ENCODE peak calls at places on chromosome 17, in six cellular contexts. X, S, H, K, O and I are unnamed samples.

GRCh38 chr17:47324224-47325020 is 667 bp downstream of the EFCAB13 start:
- DNase-seq in S (peak; percentile 46), O (peak; percentile 75), X (peak; percentile 73), K (peak; percentile 60), H (peak; percentile 63), I (peak; percentile 81)

GRCh38 chr17:29143894-29144293 is 36.3 kb downstream of the MYO18A start:
- DNase-seq in X (peak; percentile 43), O (no peak), H (no peak), S (no peak), K (no peak), I (peak; percentile 77)

GRCh38 chr17:33509331-33509730 is 216.2 kb upstream of the ASIC2 start:
- DNase-seq in K (no peak), O (no peak), S (no peak), H (no peak), X (no peak), I (no peak)

GRCh38 chr17:80422276-80422675 is 7.3 kb downstream of the ENDOV start:
- DNase-seq in X (no peak), K (peak; percentile 21), S (no peak), O (no peak), H (no peak), I (no peak)

GRCh38 chr17:39628655-39629493 is 2.1 kb downstream of the PPP1R1B start:
- DNase-seq in S (no peak), K (no peak), X (no peak), O (no peak), H (peak; percentile 49), I (no peak)

GRCh38 chr17:29179232-29180036 is 764 bp downstream of the MYO18A start:
- DNase-seq in H (peak; percentile 90), O (no peak), X (no peak), S (no peak), K (peak; percentile 37), I (peak; percentile 98)

GRCh38 chr17:67246648-67247415 is 1.8 kb upstream of the HELZ start:
- DNase-seq in X (peak; percentile 73), S (no peak), O (no peak), K (peak; percentile 25), H (peak; percentile 78), I (no peak)

GRCh38 chr17:34347063-34347462 is 9.2 kb upstream of the CCL13 start:
- DNase-seq in K (no peak), O (no peak), H (no peak), S (no peak), X (no peak), I (no peak)

GRCh38 chr17:50562266-50563094 is 2.0 kb downstream of the CACNA1G start:
- DNase-seq in H (no peak), X (no peak), O (no peak), K (no peak), S (no peak), I (no peak)

DNA sequence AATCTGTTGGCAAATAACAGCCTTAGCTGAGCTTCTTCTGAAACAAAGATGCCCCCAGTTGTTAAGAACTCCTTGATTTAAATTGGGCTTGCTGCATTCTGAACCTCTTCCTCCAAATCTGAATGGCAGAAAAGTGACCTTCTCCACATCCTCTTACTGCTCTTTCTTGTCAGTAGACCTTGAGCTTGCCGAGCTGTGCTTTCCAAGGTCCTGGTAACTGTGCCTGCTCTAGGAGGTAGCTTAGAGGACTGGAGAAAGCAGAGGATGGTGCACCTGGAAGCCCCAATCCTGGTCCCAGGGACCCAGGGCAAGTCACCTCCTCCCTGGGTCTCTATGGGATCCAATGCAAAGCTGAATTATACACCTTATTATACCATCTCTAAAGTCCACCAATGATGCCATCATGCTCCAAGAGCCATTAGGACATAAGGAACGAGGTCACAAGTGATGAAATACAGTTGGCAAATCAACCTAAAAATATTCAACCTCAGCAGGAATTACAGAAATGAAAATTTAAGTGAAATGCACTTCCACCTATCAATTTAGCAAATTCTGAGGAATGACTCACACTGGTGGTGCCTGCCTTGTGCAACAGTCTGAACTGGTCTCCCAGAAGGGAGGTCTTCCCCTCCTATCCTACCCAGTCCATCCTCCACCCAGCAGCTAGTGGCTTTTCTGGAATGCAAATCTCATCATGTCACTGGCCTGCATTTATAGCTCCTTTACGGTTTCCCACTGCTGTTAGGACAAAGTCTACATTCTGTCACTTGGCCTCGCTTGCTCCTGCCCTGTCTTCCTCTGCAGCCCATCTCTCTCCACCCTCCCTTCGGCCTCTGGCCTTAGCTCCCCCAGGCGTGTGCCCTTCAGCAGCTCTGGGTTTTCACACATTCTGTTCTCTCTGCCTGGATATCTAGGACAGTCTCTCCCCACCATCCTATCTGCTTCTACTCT is 36.6 kb downstream of the TOM1L2 start:
- DNase-seq in O (peak; percentile 73), X (no peak), H (no peak), K (no peak), S (no peak), I (peak; percentile 52)
- H3K4me1 ChIP-seq in O (peaks cover 46% of the 10 kb centered on the region), X (peaks cover 24% of the 10 kb centered on the region), H (peaks cover 16% of the 10 kb centered on the region), K (peaks cover 7% of the 10 kb centered on the region), S (peaks cover 39% of the 10 kb centered on the region), I (peaks cover 56% of the 10 kb centered on the region)

GRCh38 chr17:59437766-59438165 is 106.3 kb downstream of the YPEL2 start:
- DNase-seq in H (no peak), S (no peak), K (no peak), O (no peak), X (no peak), I (no peak)

GRCh38 chr17:59439261-59439660 is 107.8 kb downstream of the YPEL2 start:
- DNase-seq in H (no peak), S (no peak), O (no peak), X (no peak), K (no peak), I (no peak)

GRCh38 chr17:59440757-59441458 is 109.5 kb downstream of the YPEL2 start:
- DNase-seq in O (peak; percentile 97), S (peak; percentile 89), K (peak; percentile 94), X (peak; percentile 86), H (peak; percentile 93), I (peak; percentile 81)

GRCh38 chr17:59441459-59442096 is 110.1 kb downstream of the YPEL2 start:
- DNase-seq in X (no peak), O (no peak), H (no peak), K (no peak), S (no peak), I (no peak)

GRCh38 chr17:59439711-59440110 is 108.3 kb downstream of the YPEL2 start:
- DNase-seq in O (no peak), H (no peak), X (no peak), K (no peak), S (no peak), I (no peak)
- H3K27ac ChIP-seq in O (peak overlapping the region; percentile 75), H (no peak overlapping the region), X (no peak overlapping the region), K (no peak overlapping the region), S (no peak overlapping the region), I (no peak overlapping the region)

GRCh38 chr17:78921437-78921971 is 3.7 kb downstream of the TIMP2 start:
- DNase-seq in K (no peak), H (no peak), O (peak; percentile 35), S (no peak), X (no peak), I (no peak)

GRCh38 chr17:78920528-78920927 is 4.7 kb downstream of the TIMP2 start:
- DNase-seq in X (no peak), O (no peak), H (no peak), S (no peak), K (no peak), I (no peak)

GRCh38 chr17:78918979-78919378 is 6.2 kb downstream of the TIMP2 start:
- DNase-seq in X (no peak), H (no peak), O (no peak), K (no peak), S (no peak), I (no peak)

GRCh38 chr17:78917451-78918307 is 7.5 kb downstream of the TIMP2 start:
- DNase-seq in K (no peak), O (no peak), H (no peak), S (no peak), X (no peak), I (peak; percentile 47)

DNA sequence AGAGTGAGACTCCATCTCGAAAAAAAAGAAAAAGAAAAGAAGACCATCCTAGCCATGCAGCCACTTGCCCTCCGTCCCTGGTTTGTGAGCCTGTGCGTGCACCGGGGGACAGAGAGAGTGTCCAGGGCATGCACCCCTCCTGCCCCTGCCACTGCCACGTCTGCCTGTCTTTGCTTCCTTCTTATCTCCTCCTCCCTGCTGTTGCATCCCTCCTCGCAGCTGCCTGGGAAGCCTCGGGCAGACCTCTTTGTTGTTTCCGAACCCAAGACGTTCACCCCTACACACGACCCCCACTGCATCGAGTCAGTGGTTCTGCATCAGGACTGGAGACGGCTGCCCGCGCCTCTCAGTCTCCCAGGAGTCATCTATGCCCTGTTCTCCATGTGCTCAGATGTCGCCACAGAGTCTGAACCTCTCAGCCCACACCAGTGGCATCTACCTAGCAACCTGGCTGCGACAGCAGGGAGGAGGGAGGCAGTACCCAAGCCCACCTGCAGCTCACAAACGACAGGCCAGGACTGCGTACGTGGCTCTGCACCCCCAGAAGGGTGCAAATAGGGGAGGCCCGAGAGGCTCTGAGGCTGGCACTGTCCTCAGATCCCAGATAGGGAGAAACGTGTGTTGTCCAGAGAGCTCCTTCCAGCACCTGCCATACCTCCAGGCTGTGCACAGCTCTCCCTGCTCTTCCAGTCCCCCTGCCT is 5.2 kb downstream of the TIMP2 start:
- DNase-seq in O (no peak), K (no peak), H (no peak), S (no peak), X (no peak), I (no peak)
- H3K4me1 ChIP-seq in O (peaks cover 85% of the 10 kb centered on the region), K (peaks cover 55% of the 10 kb centered on the region), H (peaks cover 68% of the 10 kb centered on the region), S (peaks cover 65% of the 10 kb centered on the region), X (peaks cover 9% of the 10 kb centered on the region), I (peaks cover 27% of the 10 kb centered on the region)

GRCh38 chr17:27504188-27504995 is 48.1 kb downstream of the KSR1 start:
- DNase-seq in H (no peak), O (no peak), X (no peak), S (no peak), K (no peak), I (no peak)
- H3K27ac ChIP-seq in H (no peak overlapping the region), O (no peak overlapping the region), X (no peak overlapping the region), S (no peak overlapping the region), K (no peak overlapping the region), I (no peak overlapping the region)

GRCh38 chr17:57938061-57938502 is 17.1 kb downstream of the CUEDC1 start:
- DNase-seq in H (no peak), X (no peak), S (no peak), K (no peak), O (no peak), I (no peak)
- H3K4me1 ChIP-seq in H (peaks cover 86% of the 10 kb centered on the region), X (no peaks in the 10 kb centered on the region), S (peaks cover 60% of the 10 kb centered on the region), K (peaks cover 12% of the 10 kb centered on the region), O (peaks cover 91% of the 10 kb centered on the region), I (peaks cover 48% of the 10 kb centered on the region)

GRCh38 chr17:75776399-75777242 is 8.0 kb upstream of the UNK start:
- DNase-seq in S (no peak), O (no peak), K (no peak), H (no peak), X (no peak), I (no peak)
- H3K27ac ChIP-seq in S (peak overlapping the region; percentile 23), O (no peak overlapping the region), K (no peak overlapping the region), H (no peak overlapping the region), X (peak overlapping the region; percentile 0), I (no peak overlapping the region)

GRCh38 chr17:68480885-68481284 is 23.6 kb upstream of the WIPI1 start:
- DNase-seq in H (no peak), X (no peak), O (no peak), K (no peak), S (no peak), I (no peak)
- H3K4me1 ChIP-seq in H (no peaks in the 10 kb centered on the region), X (no peaks in the 10 kb centered on the region), O (peaks cover 8% of the 10 kb centered on the region), K (peaks cover 9% of the 10 kb centered on the region), S (peaks cover 8% of the 10 kb centered on the region), I (no peaks in the 10 kb centered on the region)

GRCh38 chr17:15908378-15908777 is 36.6 kb upstream of the ADORA2B start:
- DNase-seq in X (no peak), O (no peak), H (no peak), S (no peak), K (no peak), I (no peak)
- H3K27ac ChIP-seq in X (no peak overlapping the region), O (no peak overlapping the region), H (no peak overlapping the region), S (no peak overlapping the region), K (no peak overlapping the region), I (no peak overlapping the region)